ENCODE peak calls at places on chromosome 15, in ten cellular contexts. Q is colonic mucosa; C is choroid plexus epithelial cell; S is CD4-positive, CD25-positive, alpha-beta regulatory T cell; M is SJCRH30; L is cardiac fibroblast; F is lung; G is H7; W is OCI-LY7; D is brain microvascular endothelial cell. U is an unnamed sample.

GRCh38 chr15:40106203-40107161 is 2.2 kb downstream of the BMF start:
- DNase-seq in L (peak; percentile 59), W (peak; percentile 67), G (peak; percentile 93), S (no peak), Q (peak; percentile 89), D (no peak), C (peak; percentile 72), M (peak; percentile 92), F (peak; percentile 81), U (peak; percentile 66)

GRCh38 chr15:25179673-25180511 is 225.1 kb downstream of the SNRPN start:
- DNase-seq in S (no peak), W (no peak), C (no peak), F (no peak), D (no peak), G (peak; percentile 22), M (no peak), L (no peak), Q (no peak), U (no peak)

GRCh38 chr15:68409736-68410370 is 22.1 kb downstream of the ITGA11 start:
- DNase-seq in S (no peak), C (no peak), G (no peak), W (no peak), Q (peak; percentile 11), L (no peak), D (no peak), M (no peak), F (no peak), U (no peak)

GRCh38 chr15:63599401-63600000 is 2.3 kb downstream of the FBXL22 start:
- DNase-seq in S (peak; percentile 27), M (no peak), W (peak; percentile 53), L (peak; percentile 48), D (no peak), Q (peak; percentile 81), G (peak; percentile 81), F (peak; percentile 62), C (peak; percentile 64), U (no peak)

GRCh38 chr15:85296615-85297402 is 83.6 kb upstream of the AKAP13 start:
- DNase-seq in Q (peak; percentile 86), G (peak; percentile 61), F (peak; percentile 70), S (peak; percentile 75), C (peak; percentile 91), L (peak; percentile 90), M (peak; percentile 87), D (peak; percentile 83), W (peak; percentile 91), U (peak; percentile 57)

GRCh38 chr15:60994842-60995495 is 234.1 kb downstream of the RORA start:
- DNase-seq in M (peak; percentile 72), F (no peak), Q (peak; percentile 26), G (no peak), S (no peak), W (no peak), C (no peak), L (no peak), D (no peak), U (no peak)

GRCh38 chr15:45100884-45101622 is 12.9 kb downstream of the DUOX2 start:
- DNase-seq in S (no peak), Q (no peak), F (no peak), M (no peak), W (no peak), C (no peak), G (peak; percentile 66), D (no peak), L (no peak), U (no peak)

GRCh38 chr15:77060560-77060959 is 10.3 kb downstream of the TSPAN3 start:
- DNase-seq in S (no peak), L (peak; percentile 63), W (no peak), D (peak; percentile 14), G (no peak), Q (no peak), M (peak; percentile 80), C (peak; percentile 68), F (no peak), U (no peak)

GRCh38 chr15:59199775-59200465 is 6.7 kb upstream of the LDHAL6B start:
- DNase-seq in D (peak; percentile 77), M (peak; percentile 18), S (no peak), G (no peak), F (no peak), W (no peak), L (peak; percentile 74), Q (no peak), C (peak; percentile 70), U (no peak)

GRCh38 chr15:69032006-69032405 is 17.5 kb downstream of the NOX5 start:
- DNase-seq in F (no peak), L (no peak), C (no peak), D (no peak), S (no peak), G (no peak), Q (no peak), W (no peak), M (no peak), U (no peak)

GRCh38 chr15:69845159-69845558 is 252.6 kb downstream of the TLE3 start:
- DNase-seq in S (no peak), W (no peak), L (no peak), F (no peak), D (no peak), G (no peak), C (no peak), M (no peak), Q (no peak), U (no peak)

GRCh38 chr15:25465835-25466234 is 27.0 kb upstream of the UBE3A start:
- DNase-seq in M (no peak), S (no peak), C (no peak), G (no peak), L (no peak), D (no peak), F (peak; percentile 91), W (no peak), Q (no peak), U (no peak)

GRCh38 chr15:63233667-63234419 is 43.6 kb upstream of the APH1B start:
- DNase-seq in C (peak; percentile 96), M (no peak), D (peak; percentile 83), F (no peak), W (no peak), G (no peak), S (no peak), Q (no peak), L (peak; percentile 91), U (no peak)

GRCh38 chr15:65083262-65083701 is 6.7 kb downstream of the KBTBD13 start:
- DNase-seq in M (peak; percentile 80), S (no peak), W (no peak), C (peak; percentile 72), G (peak; percentile 77), F (no peak), Q (no peak), D (no peak), L (peak; percentile 42), U (no peak)

GRCh38 chr15:96333194-96334016 is 2.9 kb downstream of the NR2F2 start:
- DNase-seq in G (peak; percentile 86), M (peak; percentile 62), Q (peak; percentile 39), C (peak; percentile 84), S (no peak), W (no peak), D (peak; percentile 38), L (peak; percentile 47), F (no peak), U (no peak)

GRCh38 chr15:63186065-63186464 is 3.3 kb upstream of the RAB8B start:
- DNase-seq in F (no peak), L (peak; percentile 71), Q (no peak), C (peak; percentile 71), W (no peak), D (no peak), G (no peak), M (peak; percentile 40), S (no peak), U (no peak)

DNA sequence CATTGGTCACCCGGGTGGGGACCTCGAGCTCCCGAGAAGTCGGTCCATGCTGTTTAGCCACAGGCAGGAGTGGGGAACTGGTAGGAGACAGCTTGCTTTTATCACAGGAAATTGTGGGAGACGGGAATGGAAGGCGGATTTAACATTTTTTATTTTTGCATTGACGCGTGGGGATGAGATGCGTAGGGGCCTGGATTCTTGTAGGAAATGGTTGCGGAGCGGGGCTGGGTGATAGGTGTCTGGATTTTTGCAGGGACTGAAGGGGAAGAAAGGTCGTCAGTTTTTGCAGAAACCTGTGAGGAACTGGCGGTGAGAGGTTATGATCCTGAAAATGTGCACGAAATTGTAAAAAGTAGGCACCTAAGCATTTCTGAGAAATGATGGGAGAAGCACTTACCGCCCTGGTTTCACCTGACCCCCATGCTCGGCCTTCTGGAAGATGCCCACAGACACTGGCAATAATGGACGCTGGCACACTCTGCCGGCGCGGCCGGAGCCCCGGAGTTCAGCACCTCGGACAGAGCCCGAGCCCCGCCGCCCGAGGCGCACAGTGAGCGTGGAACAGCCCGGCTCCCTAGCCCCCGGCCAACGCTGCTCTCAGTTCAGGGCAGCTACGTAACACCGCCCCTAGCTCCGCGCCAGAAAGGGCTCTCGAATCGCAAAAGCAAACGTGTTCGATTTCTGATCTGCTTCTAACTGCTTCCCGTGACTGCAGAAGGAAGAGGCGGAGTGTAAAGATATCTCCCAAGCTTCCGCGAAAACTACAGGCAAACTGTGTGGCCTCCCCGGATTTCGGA is 928 bp downstream of the ANKRD34C start:
- DNase-seq in L (peak; percentile 28), S (no peak), C (peak; percentile 42), D (peak; percentile 18), G (peak; percentile 87), W (no peak), F (no peak), Q (no peak), M (peak; percentile 40), U (peak; percentile 54)
- H3K4me3 ChIP-seq in L (no peak overlapping the region), S (no peak overlapping the region), C (peak overlapping the region; percentile 4), D (no peak overlapping the region), G (no peak overlapping the region), W (no peak overlapping the region), F (no peak overlapping the region), Q (no peak overlapping the region), M (no peak overlapping the region), U (no peak overlapping the region)

GRCh38 chr15:66404532-66404931 is 17.8 kb downstream of the MAP2K1 start:
- DNase-seq in W (no peak), C (no peak), G (peak; percentile 68), Q (no peak), D (no peak), S (no peak), L (no peak), M (peak; percentile 86), F (no peak), U (peak; percentile 37)
- H3K4me3 ChIP-seq in W (no peak overlapping the region), C (no peak overlapping the region), G (no peak overlapping the region), Q (no peak overlapping the region), D (no peak overlapping the region), S (peak overlapping the region; percentile 13), L (no peak overlapping the region), M (peak overlapping the region; percentile 8), F (no peak overlapping the region), U (no peak overlapping the region)

GRCh38 chr15:48190932-48191573 is 412 bp upstream of the CTXN2 start:
- DNase-seq in L (peak; percentile 71), G (peak; percentile 48), Q (peak; percentile 82), D (peak; percentile 69), S (peak; percentile 6), F (peak; percentile 67), C (peak; percentile 79), M (peak; percentile 75), W (peak; percentile 25), U (no peak)
- H3K4me3 ChIP-seq in L (no peak overlapping the region), G (peak overlapping the region; percentile 19), Q (peak overlapping the region; percentile 17), D (peak overlapping the region; percentile 27), S (no peak overlapping the region), F (no peak overlapping the region), C (peak overlapping the region; percentile 8), M (no peak overlapping the region), W (no peak overlapping the region), U (no peak overlapping the region)

DNA sequence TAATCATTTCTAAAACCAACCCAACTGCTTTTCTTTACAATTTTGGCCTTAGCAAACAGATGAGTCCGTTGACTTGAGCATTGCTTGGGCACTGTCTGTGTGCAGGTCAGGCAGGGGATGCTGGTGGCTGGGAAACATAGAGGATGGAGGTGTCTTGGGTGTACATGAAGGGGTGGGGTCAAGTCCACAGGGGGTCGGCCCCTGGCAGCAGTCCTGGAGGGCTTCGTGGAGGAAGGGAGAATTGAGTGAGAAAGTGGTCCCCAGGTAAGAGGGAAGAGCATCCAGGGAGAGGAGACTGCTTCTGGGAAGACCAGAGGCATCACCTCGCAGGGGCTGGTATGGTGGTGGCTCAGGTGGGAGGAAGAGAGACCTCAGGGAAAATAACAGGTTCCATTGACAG is 144.8 kb downstream of the TJP1 start:
- DNase-seq in M (no peak), Q (no peak), S (no peak), W (no peak), L (no peak), C (no peak), F (no peak), G (no peak), D (no peak), U (no peak)
- H3K4me3 ChIP-seq in M (no peak overlapping the region), Q (no peak overlapping the region), S (no peak overlapping the region), W (no peak overlapping the region), L (no peak overlapping the region), C (no peak overlapping the region), F (no peak overlapping the region), G (no peak overlapping the region), D (no peak overlapping the region), U (no peak overlapping the region)

U was measured in K562.